ENCODE peak calls at places on chromosomes 13 and 19, in five cellular contexts. E, A, D, J and F are unnamed samples.

GRCh38 chr13:62702502-62702901 is 1286.9 kb upstream of the PCDH20 start:
- DNase-seq in J (no peak), D (no peak), A (no peak), E (no peak), F (no peak)

GRCh38 chr13:44191504-44192171 is 182.0 kb upstream of the SERP2 start:
- DNase-seq in J (no peak), E (peak), D (peak), A (peak), F (peak)

GRCh38 chr13:27401210-27401609 is 23.2 kb upstream of the GTF3A start:
- DNase-seq in J (no peak), E (no peak), D (no peak), A (no peak), F (no peak)

GRCh38 chr13:65347420-65348030 is 1882.6 kb downstream of the PCDH9 start:
- DNase-seq in A (no peak), J (no peak), E (no peak), D (no peak), F (no peak)

GRCh38 chr19:13190781-13191540 is 40.8 kb downstream of the IER2 start:
- DNase-seq in D (no peak), A (no peak), J (no peak), E (no peak), F (no peak)

GRCh38 chr19:49637865-49638350 is 2.0 kb downstream of the RRAS start:
- DNase-seq in D (peak), J (no peak), E (no peak), A (no peak), F (peak)

GRCh38 chr13:32116210-32116609 is 84.6 kb downstream of the FRY start:
- DNase-seq in J (no peak), D (no peak), A (no peak), E (no peak), F (no peak)

GRCh38 chr13:22428188-22428828 is 752.5 kb upstream of the SGCG start:
- DNase-seq in E (no peak), D (peak), A (no peak), J (no peak), F (no peak)

GRCh38 chr13:113184568-113185440 is 23.7 kb downstream of the PCID2 start:
- DNase-seq in J (no peak), A (no peak), D (no peak), E (no peak), F (peak)

GRCh38 chr13:59690857-59691500 is 472.7 kb downstream of the DIAPH3 start:
- DNase-seq in J (no peak), D (no peak), A (no peak), E (no peak), F (no peak)

GRCh38 chr13:76425930-76426329 is 460.3 kb downstream of the KCTD12 start:
- DNase-seq in A (no peak), J (no peak), D (no peak), E (no peak), F (no peak)

GRCh38 chr19:36257512-36257876 is 42.6 kb downstream of the ZNF146 start:
- DNase-seq in D (peak), E (no peak), A (no peak), J (no peak), F (peak)

GRCh38 chr19:532578-533484 is 1.3 kb downstream of the CDC34 start:
- DNase-seq in A (no peak), J (no peak), E (peak), D (peak), F (peak)

GRCh38 chr13:105327727-105328126 is 1207.7 kb downstream of the EFNB2 start:
- DNase-seq in D (no peak), J (no peak), E (no peak), A (no peak), F (no peak)

GRCh38 chr19:17210296-17210695 is 4.9 kb upstream of the USE1 start:
- DNase-seq in E (no peak), A (no peak), D (no peak), J (no peak), F (no peak)

GRCh38 chr19:2345794-2346663 is 14.0 kb upstream of the TMPRSS9 start:
- DNase-seq in J (no peak), E (no peak), A (no peak), D (no peak), F (peak)

GRCh38 chr19:872266-872951 is 12.9 kb downstream of the CFD start:
- DNase-seq in A (peak), J (peak), D (peak), E (peak), F (peak)

GRCh38 chr19:8370176-8371010 is 6.4 kb downstream of the ANGPTL4 start:
- DNase-seq in A (no peak), D (no peak), E (no peak), J (no peak), F (no peak)

GRCh38 chr13:74227476-74228158 is 93.4 kb upstream of the KLF12 start:
- DNase-seq in J (no peak), A (no peak), D (no peak), E (no peak), F (no peak)

GRCh38 chr13:91280806-91281205 is 66.7 kb upstream of the MIR17HG start:
- DNase-seq in E (no peak), D (no peak), A (no peak), J (no peak), F (no peak)

GRCh38 chr13:67137044-67137735 is 92.9 kb downstream of the PCDH9 start:
- DNase-seq in A (no peak), E (no peak), D (no peak), J (no peak), F (no peak)

GRCh38 chr19:50514346-50515167 is 844 bp upstream of the ASPDH start:
- DNase-seq in J (no peak), E (no peak), D (no peak), A (no peak), F (no peak)

GRCh38 chr19:18603958-18604819 is 2.4 kb downstream of the CRLF1 start:
- DNase-seq in J (no peak), D (no peak), E (no peak), A (no peak), F (peak)

GRCh38 chr19:58325623-58326022 is 1.2 kb upstream of the ZSCAN22 start:
- DNase-seq in E (no peak), J (no peak), D (no peak), A (no peak), F (no peak)

GRCh38 chr13:44744880-44745633 is 168.9 kb upstream of the TSC22D1 start:
- DNase-seq in J (no peak), A (no peak), E (no peak), D (no peak), F (no peak)

GRCh38 chr13:23506821-23507210 is 63.4 kb upstream of the TNFRSF19 start:
- DNase-seq in J (no peak), E (no peak), D (peak), A (no peak), F (no peak)

GRCh38 chr13:33740134-33740538 is 77.8 kb upstream of the RFC3 start:
- DNase-seq in E (no peak), J (no peak), D (no peak), A (no peak), F (no peak)

GRCh38 chr13:109165417-109165904 is 536.0 kb downstream of the MYO16 start:
- DNase-seq in A (no peak), D (no peak), J (no peak), E (no peak), F (no peak)

GRCh38 chr13:59545007-59545406 is 618.7 kb downstream of the DIAPH3 start:
- DNase-seq in E (no peak), J (no peak), D (peak), A (no peak), F (no peak)

GRCh38 chr19:39252458-39252857 is 3.8 kb upstream of the IFNL4 start:
- DNase-seq in E (no peak), J (no peak), D (no peak), A (no peak), F (no peak)

GRCh38 chr13:64782459-64782858 is 2447.7 kb downstream of the PCDH9 start:
- DNase-seq in A (no peak), D (no peak), E (no peak), J (no peak), F (no peak)

GRCh38 chr19:17847538-17848366 is at the start of gene JAK3:
- DNase-seq in J (peak), A (peak), E (peak), D (peak), F (peak)

GRCh38 chr13:110471156-110471832 is 90.2 kb downstream of the RAB20 start:
- DNase-seq in A (no peak), D (no peak), J (no peak), E (no peak), F (peak)

GRCh38 chr19:39430675-39431593 is 4.8 kb downstream of the RPS16 start:
- DNase-seq in E (peak), D (peak), J (no peak), A (no peak), F (no peak)

GRCh38 chr19:51364200-51365106 is 1.7 kb downstream of the ETFB start:
- DNase-seq in E (no peak), J (no peak), D (no peak), A (no peak), F (no peak)